ENCODE peak calls at places on chromosomes 4 and X, in seven cellular contexts. One of them, this sample, is unnamed.

GRCh38 chrX:145506225-145506624 is 258.9 kb downstream of the SPANXN1 start:
- DNase-seq in amniotic stem cell: no peak
- DNase-seq in DMS 273 treated with DMSO at 0.1 percent for 48 hours: no peak
- DNase-seq in NCI-H69: no peak
- DNase-seq in HEK293T: no peak
- DNase-seq in activated CD8-positive, alpha-beta memory T cell treated with anti-CD3 and anti-CD28 coated beads, Interleukin-2, amount 50 U/mL, for 4 hours: no peak
- DNase-seq in KBM-7: no peak
- DNase-seq in this sample: no peak

GRCh38 chr4:182240161-182241130 is 2.8 kb upstream of the TENM3 start:
- DNase-seq in KBM-7: no peak
- DNase-seq in DMS 273 treated with DMSO at 0.1 percent for 48 hours: no peak
- DNase-seq in NCI-H69: no peak
- DNase-seq in activated CD8-positive, alpha-beta memory T cell treated with anti-CD3 and anti-CD28 coated beads, Interleukin-2, amount 50 U/mL, for 4 hours: no peak
- DNase-seq in HEK293T: no peak
- DNase-seq in amniotic stem cell: no peak
- DNase-seq in this sample: no peak

GRCh38 chr4:16544251-16544721 is 318.0 kb upstream of the TAPT1 start:
- DNase-seq in activated CD8-positive, alpha-beta memory T cell treated with anti-CD3 and anti-CD28 coated beads, Interleukin-2, amount 50 U/mL, for 4 hours: no peak
- DNase-seq in amniotic stem cell: no peak
- DNase-seq in NCI-H69: no peak
- DNase-seq in HEK293T: no peak
- DNase-seq in DMS 273 treated with DMSO at 0.1 percent for 48 hours: no peak
- DNase-seq in KBM-7: no peak
- DNase-seq in this sample: no peak

GRCh38 chr4:1356181-1356998 is 9.4 kb downstream of the UVSSA start:
- DNase-seq in NCI-H69: peak
- DNase-seq in DMS 273 treated with DMSO at 0.1 percent for 48 hours: no peak
- DNase-seq in KBM-7: peak
- DNase-seq in HEK293T: peak
- DNase-seq in amniotic stem cell: peak
- DNase-seq in activated CD8-positive, alpha-beta memory T cell treated with anti-CD3 and anti-CD28 coated beads, Interleukin-2, amount 50 U/mL, for 4 hours: peak
- DNase-seq in this sample: peak

GRCh38 chr4:1012031-1012739 is 759 bp downstream of the FGFRL1 start:
- DNase-seq in DMS 273 treated with DMSO at 0.1 percent for 48 hours: peak
- DNase-seq in KBM-7: peak
- DNase-seq in amniotic stem cell: no peak
- DNase-seq in NCI-H69: peak
- DNase-seq in HEK293T: no peak
- DNase-seq in activated CD8-positive, alpha-beta memory T cell treated with anti-CD3 and anti-CD28 coated beads, Interleukin-2, amount 50 U/mL, for 4 hours: peak
- DNase-seq in this sample: peak

GRCh38 chr4:52641853-52642563 is 17.1 kb downstream of the USP46 start:
- DNase-seq in DMS 273 treated with DMSO at 0.1 percent for 48 hours: no peak
- DNase-seq in amniotic stem cell: no peak
- DNase-seq in activated CD8-positive, alpha-beta memory T cell treated with anti-CD3 and anti-CD28 coated beads, Interleukin-2, amount 50 U/mL, for 4 hours: no peak
- DNase-seq in NCI-H69: no peak
- DNase-seq in KBM-7: no peak
- DNase-seq in HEK293T: no peak
- DNase-seq in this sample: peak

GRCh38 chr4:92047209-92047877 is 256.4 kb upstream of the GRID2 start:
- DNase-seq in DMS 273 treated with DMSO at 0.1 percent for 48 hours: no peak
- DNase-seq in KBM-7: no peak
- DNase-seq in NCI-H69: peak
- DNase-seq in amniotic stem cell: no peak
- DNase-seq in HEK293T: no peak
- DNase-seq in activated CD8-positive, alpha-beta memory T cell treated with anti-CD3 and anti-CD28 coated beads, Interleukin-2, amount 50 U/mL, for 4 hours: no peak
- DNase-seq in this sample: peak

GRCh38 chr4:15914291-15914690 is 24.2 kb downstream of the FGFBP1 start:
- DNase-seq in HEK293T: no peak
- DNase-seq in NCI-H69: no peak
- DNase-seq in amniotic stem cell: no peak
- DNase-seq in KBM-7: no peak
- DNase-seq in DMS 273 treated with DMSO at 0.1 percent for 48 hours: no peak
- DNase-seq in activated CD8-positive, alpha-beta memory T cell treated with anti-CD3 and anti-CD28 coated beads, Interleukin-2, amount 50 U/mL, for 4 hours: no peak
- DNase-seq in this sample: no peak

GRCh38 chr4:109590841-109591357 is 30.9 kb downstream of the MCUB start:
- DNase-seq in HEK293T: no peak
- DNase-seq in KBM-7: no peak
- DNase-seq in activated CD8-positive, alpha-beta memory T cell treated with anti-CD3 and anti-CD28 coated beads, Interleukin-2, amount 50 U/mL, for 4 hours: no peak
- DNase-seq in amniotic stem cell: no peak
- DNase-seq in DMS 273 treated with DMSO at 0.1 percent for 48 hours: no peak
- DNase-seq in NCI-H69: no peak
- DNase-seq in this sample: no peak

GRCh38 chr4:158580064-158580463 is 58.4 kb downstream of the RXFP1 start:
- DNase-seq in activated CD8-positive, alpha-beta memory T cell treated with anti-CD3 and anti-CD28 coated beads, Interleukin-2, amount 50 U/mL, for 4 hours: no peak
- DNase-seq in amniotic stem cell: no peak
- DNase-seq in DMS 273 treated with DMSO at 0.1 percent for 48 hours: no peak
- DNase-seq in HEK293T: no peak
- DNase-seq in KBM-7: no peak
- DNase-seq in NCI-H69: no peak
- DNase-seq in this sample: no peak

GRCh38 chr4:142091691-142092182 is 455.4 kb downstream of the IL15 start:
- DNase-seq in activated CD8-positive, alpha-beta memory T cell treated with anti-CD3 and anti-CD28 coated beads, Interleukin-2, amount 50 U/mL, for 4 hours: no peak
- DNase-seq in HEK293T: no peak
- DNase-seq in DMS 273 treated with DMSO at 0.1 percent for 48 hours: no peak
- DNase-seq in KBM-7: no peak
- DNase-seq in NCI-H69: no peak
- DNase-seq in amniotic stem cell: no peak
- DNase-seq in this sample: no peak

GRCh38 chr4:131721883-131722282 is 1427.2 kb upstream of the PCDH10 start:
- DNase-seq in DMS 273 treated with DMSO at 0.1 percent for 48 hours: no peak
- DNase-seq in KBM-7: no peak
- DNase-seq in HEK293T: no peak
- DNase-seq in amniotic stem cell: no peak
- DNase-seq in NCI-H69: no peak
- DNase-seq in activated CD8-positive, alpha-beta memory T cell treated with anti-CD3 and anti-CD28 coated beads, Interleukin-2, amount 50 U/mL, for 4 hours: no peak
- DNase-seq in this sample: no peak

GRCh38 chr4:113952452-113953029 is 26.9 kb downstream of the ARSJ start:
- DNase-seq in amniotic stem cell: no peak
- DNase-seq in KBM-7: peak
- DNase-seq in NCI-H69: peak
- DNase-seq in activated CD8-positive, alpha-beta memory T cell treated with anti-CD3 and anti-CD28 coated beads, Interleukin-2, amount 50 U/mL, for 4 hours: no peak
- DNase-seq in DMS 273 treated with DMSO at 0.1 percent for 48 hours: no peak
- DNase-seq in HEK293T: peak
- DNase-seq in this sample: peak

GRCh38 chr4:140654516-140654855 is 85.7 kb upstream of the UCP1 start:
- DNase-seq in activated CD8-positive, alpha-beta memory T cell treated with anti-CD3 and anti-CD28 coated beads, Interleukin-2, amount 50 U/mL, for 4 hours: no peak
- DNase-seq in amniotic stem cell: no peak
- DNase-seq in NCI-H69: no peak
- DNase-seq in HEK293T: no peak
- DNase-seq in KBM-7: no peak
- DNase-seq in DMS 273 treated with DMSO at 0.1 percent for 48 hours: no peak
- DNase-seq in this sample: no peak

GRCh38 chrX:46580613-46581012 is 7.0 kb downstream of the CHST7 start:
- DNase-seq in NCI-H69: no peak
- DNase-seq in DMS 273 treated with DMSO at 0.1 percent for 48 hours: no peak
- DNase-seq in HEK293T: no peak
- DNase-seq in activated CD8-positive, alpha-beta memory T cell treated with anti-CD3 and anti-CD28 coated beads, Interleukin-2, amount 50 U/mL, for 4 hours: no peak
- DNase-seq in KBM-7: no peak
- DNase-seq in amniotic stem cell: no peak
- DNase-seq in this sample: no peak

GRCh38 chr4:186693159-186693815 is 30.4 kb downstream of the FAT1 start:
- DNase-seq in HEK293T: no peak
- DNase-seq in KBM-7: no peak
- DNase-seq in NCI-H69: peak
- DNase-seq in amniotic stem cell: peak
- DNase-seq in activated CD8-positive, alpha-beta memory T cell treated with anti-CD3 and anti-CD28 coated beads, Interleukin-2, amount 50 U/mL, for 4 hours: no peak
- DNase-seq in DMS 273 treated with DMSO at 0.1 percent for 48 hours: no peak
- DNase-seq in this sample: no peak

GRCh38 chr4:140300271-140300970 is 73.0 kb upstream of the SCOC start:
- DNase-seq in activated CD8-positive, alpha-beta memory T cell treated with anti-CD3 and anti-CD28 coated beads, Interleukin-2, amount 50 U/mL, for 4 hours: no peak
- DNase-seq in NCI-H69: peak
- DNase-seq in DMS 273 treated with DMSO at 0.1 percent for 48 hours: no peak
- DNase-seq in HEK293T: no peak
- DNase-seq in amniotic stem cell: no peak
- DNase-seq in KBM-7: no peak
- DNase-seq in this sample: no peak

GRCh38 chr4:86508436-86508835 is 85.7 kb upstream of the PTPN13 start:
- DNase-seq in KBM-7: no peak
- DNase-seq in amniotic stem cell: peak
- DNase-seq in DMS 273 treated with DMSO at 0.1 percent for 48 hours: no peak
- DNase-seq in activated CD8-positive, alpha-beta memory T cell treated with anti-CD3 and anti-CD28 coated beads, Interleukin-2, amount 50 U/mL, for 4 hours: no peak
- DNase-seq in NCI-H69: peak
- DNase-seq in HEK293T: no peak
- DNase-seq in this sample: no peak

GRCh38 chr4:101304916-101305315 is 42.4 kb downstream of the PPP3CA start:
- DNase-seq in DMS 273 treated with DMSO at 0.1 percent for 48 hours: no peak
- DNase-seq in amniotic stem cell: peak
- DNase-seq in HEK293T: peak
- DNase-seq in NCI-H69: peak
- DNase-seq in activated CD8-positive, alpha-beta memory T cell treated with anti-CD3 and anti-CD28 coated beads, Interleukin-2, amount 50 U/mL, for 4 hours: no peak
- DNase-seq in KBM-7: no peak
- DNase-seq in this sample: no peak

This sample was measured in OCI-M1.